ENCODE peak calls at places on chromosomes 5 and 9, in ten cellular contexts. O is Peyer's patch, S is cardiac muscle cell, U is PC-3, C is heart right ventricle, I is uterus, E is IMR-90, P is body of pancreas, N is esophagus squamous epithelium, V is right lobe of liver. L is an unnamed sample. For H3K27me3 and H3K4me1, the result is how much of the 10 kb centered on the place peaks cover.

GRCh38 chr5:116645627-116646026 is 71.0 kb upstream of the SEMA6A start:
- DNase-seq in P (no peak), V (no peak), I (no peak), N (no peak), S (no peak), O (no peak), C (no peak), U (no peak), E (no peak), L (no peak)

GRCh38 chr5:73437126-73438047 is 11.2 kb downstream of the FOXD1 start:
- DNase-seq in I (no peak), N (no peak), S (no peak), U (peak), E (peak), P (no peak), O (peak), V (no peak), C (no peak), L (no peak)

GRCh38 chr5:55923177-55923872 is 71.4 kb downstream of the IL6ST start:
- DNase-seq in U (peak), N (no peak), O (no peak), E (no peak), I (no peak), C (peak), P (no peak), S (no peak), V (no peak), L (no peak)

GRCh38 chr5:96214442-96215197 is 218.4 kb downstream of the PCSK1 start:
- DNase-seq in O (no peak), U (no peak), C (no peak), I (no peak), E (peak), P (no peak), S (no peak), N (no peak), V (peak), L (no peak)

GRCh38 chr5:145076040-145076439 is 759.1 kb downstream of the PRELID2 start:
- DNase-seq in U (no peak), E (no peak), P (no peak), O (no peak), V (no peak), S (no peak), I (no peak), N (no peak), C (no peak), L (no peak)

GRCh38 chr5:143433680-143434079 is 30.2 kb upstream of the NR3C1 start:
- DNase-seq in O (no peak), P (no peak), V (peak), E (no peak), S (no peak), I (no peak), C (no peak), U (no peak), N (no peak), L (no peak)

GRCh38 chr5:181186022-181186421 is 19.0 kb downstream of the TRIM7 start:
- DNase-seq in O (no peak), S (no peak), P (no peak), C (no peak), N (no peak), I (no peak), U (no peak), E (no peak), V (no peak), L (no peak)

GRCh38 chr9:78304357-78304756 is 7.4 kb downstream of the PSAT1 start:
- DNase-seq in C (no peak), S (peak), P (no peak), I (no peak), U (no peak), V (no peak), E (no peak), O (no peak), N (no peak), L (no peak)

GRCh38 chr5:60177596-60177995 is 284.1 kb upstream of the PDE4D start:
- DNase-seq in E (no peak), C (no peak), S (no peak), O (no peak), V (no peak), I (no peak), U (no peak), P (no peak), N (no peak), L (no peak)

GRCh38 chr9:76216161-76216649 is 178.0 kb downstream of the RFK start:
- DNase-seq in V (no peak), E (peak), P (no peak), C (no peak), N (no peak), U (peak), I (no peak), S (peak), O (no peak), L (no peak)

GRCh38 chr9:128341435-128341849 is 1.1 kb downstream of the SLC27A4 start:
- DNase-seq in V (peak), N (no peak), P (peak), I (peak), S (peak), E (peak), C (peak), U (peak), O (peak), L (peak)

GRCh38 chr9:99192786-99193465 is 28.8 kb downstream of the ALG2 start:
- DNase-seq in I (no peak), P (no peak), U (peak), C (no peak), S (peak), E (peak), O (no peak), N (no peak), V (no peak), L (no peak)

DNA sequence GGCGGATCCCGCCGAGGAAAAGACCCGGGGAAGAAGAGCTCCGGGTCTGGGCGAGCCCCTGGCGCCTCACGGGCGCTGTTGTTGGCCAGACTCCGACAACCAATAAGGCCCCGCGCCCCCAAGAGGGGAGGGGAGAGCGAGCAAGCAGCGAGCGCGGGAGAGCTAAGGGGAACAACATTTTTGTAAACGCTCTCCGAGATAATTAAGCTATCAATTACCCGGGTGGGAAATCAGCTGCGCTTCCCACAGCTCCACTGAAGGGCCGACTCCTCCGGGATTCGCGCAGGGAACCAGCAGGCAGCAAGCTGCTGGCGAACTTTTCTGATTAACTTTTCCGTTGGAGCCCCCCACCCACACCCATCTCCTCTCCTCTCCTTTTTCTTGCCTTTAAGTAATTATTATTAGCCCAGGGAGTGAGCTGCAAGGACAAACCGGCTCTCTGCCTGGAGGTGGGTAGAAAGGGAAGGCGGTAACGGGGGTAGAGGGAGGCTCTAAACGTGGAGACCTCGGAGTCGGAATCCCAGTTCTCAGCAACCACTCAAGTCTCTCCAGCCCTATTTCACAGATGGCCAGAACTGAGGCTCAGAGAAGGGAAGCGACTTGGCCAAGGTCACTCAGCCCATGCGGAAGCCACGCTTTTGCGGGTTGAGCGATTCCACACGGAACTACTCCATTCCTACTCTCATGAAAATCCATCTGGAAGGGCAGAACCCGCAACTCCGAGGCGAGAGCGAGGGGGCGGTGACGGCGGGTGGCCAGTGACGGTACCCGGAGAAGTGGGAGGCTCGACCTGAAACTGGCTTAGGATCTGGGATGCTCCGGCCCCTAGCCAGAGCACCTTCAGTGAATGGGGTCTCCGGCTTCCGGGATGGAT is 1.3 kb downstream of the ASTN2 start:
- DNase-seq in N (no peak), S (no peak), U (no peak), I (no peak), C (no peak), V (no peak), P (no peak), E (no peak), O (no peak), L (no peak)
- H3K27me3 ChIP-seq in N (under half), S (half or more), U (under half), I (under half), C (under half), V (under half), P (under half), E (under half), O (under half), L (under half)

DNA sequence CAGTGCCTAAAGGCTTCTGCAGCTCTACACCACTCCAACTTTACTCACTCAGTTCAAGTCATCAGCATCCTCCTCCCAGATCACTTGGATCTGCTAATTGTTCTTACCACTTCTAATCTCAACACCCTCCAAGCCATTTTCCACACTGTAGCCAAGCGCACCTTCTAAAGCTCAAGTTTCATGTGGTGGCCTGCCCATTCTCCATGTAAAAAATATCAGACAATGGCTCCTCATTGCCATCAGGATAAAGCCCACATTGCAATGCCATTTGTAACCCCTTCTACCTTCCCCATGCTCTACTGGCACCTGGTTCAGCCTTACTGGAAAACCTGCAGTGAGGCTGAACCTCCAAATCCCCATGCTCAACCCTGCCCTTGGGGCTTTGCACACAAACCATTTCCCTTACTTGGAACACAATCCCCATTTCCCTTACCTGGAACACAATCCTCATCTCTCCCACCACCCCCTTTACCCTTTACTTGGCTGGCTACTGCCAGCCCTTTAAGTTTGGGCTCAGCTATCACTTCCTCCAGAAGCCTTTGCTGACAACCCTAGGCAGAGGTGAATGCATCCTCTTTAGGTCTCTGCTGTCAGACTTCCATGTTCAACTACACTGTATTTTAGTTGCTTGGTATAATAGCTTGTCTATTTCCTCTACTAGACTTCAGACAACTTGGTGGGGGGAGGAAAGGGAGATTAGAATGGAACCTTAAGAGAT is 220.0 kb downstream of the TSSK1B start:
- DNase-seq in U (no peak), I (no peak), S (no peak), C (no peak), O (no peak), V (no peak), N (no peak), P (no peak), E (no peak), L (no peak)
- H3K4me1 ChIP-seq in U (under half), I (under half), S (half or more), C (half or more), O (under half), V (under half), N (under half), P (under half), E (under half), L (under half)

GRCh38 chr9:30746589-30746988 is 1637.9 kb upstream of the ACO1 start:
- DNase-seq in O (no peak), S (no peak), U (no peak), C (no peak), E (no peak), N (no peak), I (no peak), P (no peak), V (no peak), L (no peak)
- TF ChIP-seq CTCF in O (no peak), S (no peak), U (no peak), C (no peak), E (no peak), N (no peak), I (no peak), P (no peak), V (no peak), L (no peak)

GRCh38 chr5:6578676-6579343 is 54.0 kb downstream of the NSUN2 start:
- DNase-seq in E (no peak), S (no peak), O (no peak), U (no peak), N (no peak), I (no peak), P (no peak), V (no peak), C (no peak), L (no peak)
- H3K27me3 ChIP-seq in E (under half), S (under half), O (under half), U (half or more), N (under half), I (under half), P (under half), V (under half), C (under half), L (under half)

GRCh38 chr9:36441966-36442365 is 41.9 kb upstream of the RNF38 start:
- DNase-seq in N (no peak), C (no peak), U (no peak), S (no peak), V (no peak), O (no peak), E (no peak), I (no peak), P (no peak), L (no peak)
- H3K4me1 ChIP-seq in N (under half), C (under half), U (under half), S (under half), V (under half), O (under half), E (under half), I (under half), P (under half), L (under half)

GRCh38 chr9:36993933-36994764 is 39.9 kb downstream of the PAX5 start:
- DNase-seq in O (no peak), V (no peak), E (no peak), N (no peak), U (no peak), I (no peak), P (no peak), C (no peak), S (no peak), L (no peak)
- TF ChIP-seq CTCF in O (no peak), V (no peak), E (no peak), N (no peak), U (no peak), I (no peak), P (no peak), C (no peak), S (no peak), L (no peak)

DNA sequence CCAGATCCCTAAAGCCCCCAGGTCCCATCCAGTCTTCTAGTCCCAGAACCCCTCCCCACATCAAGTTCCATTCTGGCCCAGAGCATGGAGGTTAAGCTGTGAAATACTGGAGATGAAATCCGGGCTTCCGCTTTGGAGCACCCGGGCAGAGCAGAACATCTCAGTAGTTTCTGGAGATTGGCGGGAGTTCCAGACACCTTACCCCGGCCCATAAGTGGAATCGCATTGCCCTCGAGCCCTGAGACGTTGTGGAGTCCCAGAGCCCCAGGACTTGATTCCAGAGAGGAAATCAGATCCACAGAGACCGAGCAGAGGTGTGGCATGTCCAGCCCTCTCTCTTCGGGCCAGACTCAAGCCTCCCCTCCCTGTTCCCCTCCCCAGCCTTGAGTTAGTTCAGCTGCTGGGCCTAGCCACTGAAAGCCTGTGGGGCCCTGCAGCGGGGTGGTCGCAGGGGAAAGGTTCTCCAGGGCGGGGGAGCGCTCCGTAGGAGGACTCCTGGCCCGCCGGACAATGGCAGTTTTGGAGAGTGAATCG is 937 bp upstream of the PAX5 start:
- DNase-seq in P (no peak), O (no peak), N (no peak), V (no peak), I (no peak), S (no peak), E (no peak), C (no peak), U (no peak), L (no peak)
- H3K27me3 ChIP-seq in P (half or more), O (under half), N (half or more), V (under half), I (under half), S (half or more), E (half or more), C (half or more), U (under half), L (half or more)

GRCh38 chr9:129493714-129494047 is 127.2 kb downstream of the C9orf50 start:
- DNase-seq in U (no peak), N (no peak), I (no peak), S (no peak), V (no peak), O (no peak), C (no peak), P (no peak), E (no peak), L (no peak)
- H3K4me1 ChIP-seq in U (under half), N (half or more), I (under half), S (under half), V (half or more), O (under half), C (half or more), P (half or more), E (half or more), L (under half)

DNA sequence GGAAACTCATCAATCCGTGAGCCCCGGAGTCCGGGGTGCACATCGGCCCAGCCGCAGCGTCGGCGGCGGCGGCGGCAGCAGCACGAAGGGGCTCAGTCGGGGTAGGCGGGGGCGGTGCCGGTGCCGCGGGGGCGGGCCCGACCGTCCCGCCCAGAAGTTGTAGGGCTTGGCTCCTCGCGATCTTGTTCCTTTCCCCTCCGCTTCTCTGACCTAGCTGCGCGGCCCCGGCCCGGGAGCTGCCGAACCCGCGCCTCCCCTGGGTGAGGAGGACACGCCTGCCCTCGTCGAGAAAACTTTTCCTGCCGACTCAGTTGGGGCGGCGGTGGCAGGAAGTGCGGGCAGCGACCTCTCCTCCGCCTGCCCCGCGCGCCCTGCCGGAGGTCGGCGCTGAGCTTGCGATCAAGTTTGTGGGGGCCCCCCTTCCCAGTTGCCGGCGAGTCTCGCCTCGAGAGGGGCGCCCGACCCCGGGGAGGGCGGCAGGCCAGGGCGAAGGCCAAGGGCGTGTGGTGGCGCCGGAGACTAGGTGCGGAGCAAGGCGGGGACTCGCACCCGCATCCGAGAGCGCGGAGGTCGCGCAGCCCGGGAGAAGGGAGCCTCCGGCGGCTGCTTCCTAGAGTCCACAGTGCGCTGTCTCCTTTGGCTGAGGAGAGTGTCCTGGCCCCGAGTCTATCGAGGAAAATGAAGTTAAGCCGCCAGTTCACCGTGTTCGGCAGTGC is at the start of gene MAN2A1:
- DNase-seq in S (peak), C (peak), P (peak), V (peak), O (peak), E (peak), I (peak), N (peak), U (peak), L (peak)
- TF ChIP-seq CTCF in S (peak), C (no peak), P (no peak), V (no peak), O (no peak), E (no peak), I (peak), N (peak), U (peak), L (no peak)

GRCh38 chr5:35117960-35118359 is 70.2 kb upstream of the AGXT2 start:
- DNase-seq in S (peak), N (no peak), P (no peak), C (no peak), E (peak), U (peak), I (no peak), O (no peak), V (no peak), L (no peak)
- H3K27me3 ChIP-seq in S (under half), N (under half), P (under half), C (under half), E (under half), U (under half), I (under half), O (under half), V (under half), L (under half)

L was measured in CD8-positive, alpha-beta T cell.